ENCODE peak calls at places on chromosomes 13 and 19, in ten cellular contexts. B, S, Q, D, V, L, M, I, A and H are unnamed samples.

GRCh38 chr13:79775830-79776229 is 294.9 kb downstream of the NDFIP2 start:
- DNase-seq in D (peak; percentile 77), B (peak; percentile 46), M (no peak), Q (no peak), A (no peak), L (peak; percentile 73), V (peak; percentile 89), I (no peak), S (peak; percentile 25), H (no peak)

GRCh38 chr13:46119883-46120614 is 15.2 kb upstream of the CPB2 start:
- DNase-seq in Q (no peak), M (no peak), A (no peak), L (no peak), I (peak; percentile 25), S (no peak), D (peak; percentile 65), V (peak; percentile 58), B (peak; percentile 39), H (no peak)

GRCh38 chr19:42166336-42166735 is 34.1 kb upstream of the POU2F2 start:
- DNase-seq in Q (no peak), I (no peak), V (no peak), A (no peak), D (no peak), B (no peak), L (no peak), M (no peak), S (no peak), H (no peak)

GRCh38 chr13:87884874-87885273 is 213.7 kb downstream of the SLITRK5 start:
- DNase-seq in D (no peak), L (peak; percentile 40), B (no peak), M (no peak), S (no peak), V (no peak), A (no peak), Q (no peak), I (no peak), H (no peak)

GRCh38 chr13:70814684-70815083 is 706.4 kb upstream of the KLHL1 start:
- DNase-seq in M (no peak), V (no peak), D (no peak), I (no peak), S (no peak), A (no peak), B (no peak), Q (no peak), L (no peak), H (no peak)

GRCh38 chr13:73303858-73304257 is 245.1 kb downstream of the KLF5 start:
- DNase-seq in Q (no peak), L (no peak), A (no peak), B (peak; percentile 92), V (peak; percentile 55), S (no peak), I (no peak), D (peak; percentile 11), M (no peak), H (no peak)

GRCh38 chr19:38870612-38871011 is 7.5 kb downstream of the RINL start:
- DNase-seq in V (no peak), I (no peak), B (no peak), M (no peak), D (no peak), A (no peak), L (no peak), Q (no peak), S (no peak), H (no peak)

GRCh38 chr13:67355791-67356190 is 125.7 kb upstream of the PCDH9 start:
- DNase-seq in B (no peak), V (no peak), Q (no peak), A (no peak), S (no peak), I (no peak), M (no peak), L (no peak), D (no peak), H (no peak)

GRCh38 chr19:49150106-49150943 is 4.9 kb downstream of the HRC start:
- DNase-seq in B (peak; percentile 68), A (no peak), S (peak; percentile 79), D (peak; percentile 64), Q (peak; percentile 63), L (peak; percentile 95), M (peak; percentile 95), V (peak; percentile 78), I (peak; percentile 77), H (no peak)

GRCh38 chr13:95256086-95256485 is 45.2 kb downstream of the ABCC4 start:
- DNase-seq in M (no peak), S (no peak), L (no peak), A (no peak), B (peak; percentile 93), I (no peak), D (peak; percentile 93), V (peak; percentile 97), Q (no peak), H (no peak)

GRCh38 chr13:41608779-41609178 is 151.4 kb downstream of the RGCC start:
- DNase-seq in M (no peak), D (no peak), L (no peak), I (no peak), A (no peak), B (no peak), S (no peak), V (no peak), Q (no peak), H (no peak)

GRCh38 chr19:38394488-38394887 is 6.0 kb downstream of the SPRED3 start:
- DNase-seq in V (no peak), D (peak; percentile 25), A (no peak), L (peak; percentile 99), Q (no peak), B (no peak), S (no peak), M (no peak), I (no peak), H (peak; percentile 74)

GRCh38 chr19:10227215-10227971 is 3.7 kb downstream of the S1PR2 start:
- DNase-seq in L (peak; percentile 61), M (peak; percentile 79), D (no peak), Q (peak; percentile 90), B (no peak), S (peak; percentile 43), V (no peak), I (peak; percentile 64), A (no peak), H (no peak)

GRCh38 chr13:89857502-89857901 is 1490.0 kb upstream of the MIR17HG start:
- DNase-seq in V (no peak), D (no peak), M (no peak), B (no peak), S (no peak), Q (no peak), A (no peak), L (no peak), I (no peak), H (no peak)

GRCh38 chr13:92590503-92590908 is 636.1 kb upstream of the GPC6 start:
- DNase-seq in B (no peak), D (peak; percentile 83), M (no peak), L (no peak), I (no peak), Q (no peak), V (no peak), A (no peak), S (no peak), H (no peak)

GRCh38 chr19:37007587-37008220 is 70.5 kb upstream of the ZNF420 start:
- DNase-seq in V (peak; percentile 69), L (peak; percentile 19), I (peak; percentile 23), M (peak; percentile 92), A (no peak), D (peak; percentile 40), Q (peak; percentile 32), S (no peak), B (peak; percentile 13), H (peak; percentile 21)

GRCh38 chr13:105278797-105279425 is 1256.6 kb downstream of the EFNB2 start:
- DNase-seq in V (no peak), B (no peak), D (no peak), A (no peak), M (no peak), Q (no peak), I (no peak), S (no peak), L (peak; percentile 60), H (no peak)

GRCh38 chr13:31045621-31046081 is 113.2 kb downstream of the TEX26 start:
- DNase-seq in B (peak; percentile 92), S (peak; percentile 53), Q (no peak), V (peak; percentile 97), D (peak; percentile 93), I (peak; percentile 56), M (peak; percentile 92), L (no peak), A (no peak), H (peak; percentile 74)

GRCh38 chr13:96994849-96995243 is 570 bp upstream of the OXGR1 start:
- DNase-seq in S (no peak), I (no peak), D (no peak), L (peak; percentile 22), M (no peak), V (no peak), Q (no peak), A (no peak), B (no peak), H (no peak)
- H3K4me3 ChIP-seq in S (no peak overlapping the region), I (no peak overlapping the region), D (no peak overlapping the region), L (peak overlapping the region; percentile 50), M (no peak overlapping the region), V (no peak overlapping the region), Q (peak overlapping the region; percentile 64), A (no peak overlapping the region), B (no peak overlapping the region), H (no peak overlapping the region)

DNA sequence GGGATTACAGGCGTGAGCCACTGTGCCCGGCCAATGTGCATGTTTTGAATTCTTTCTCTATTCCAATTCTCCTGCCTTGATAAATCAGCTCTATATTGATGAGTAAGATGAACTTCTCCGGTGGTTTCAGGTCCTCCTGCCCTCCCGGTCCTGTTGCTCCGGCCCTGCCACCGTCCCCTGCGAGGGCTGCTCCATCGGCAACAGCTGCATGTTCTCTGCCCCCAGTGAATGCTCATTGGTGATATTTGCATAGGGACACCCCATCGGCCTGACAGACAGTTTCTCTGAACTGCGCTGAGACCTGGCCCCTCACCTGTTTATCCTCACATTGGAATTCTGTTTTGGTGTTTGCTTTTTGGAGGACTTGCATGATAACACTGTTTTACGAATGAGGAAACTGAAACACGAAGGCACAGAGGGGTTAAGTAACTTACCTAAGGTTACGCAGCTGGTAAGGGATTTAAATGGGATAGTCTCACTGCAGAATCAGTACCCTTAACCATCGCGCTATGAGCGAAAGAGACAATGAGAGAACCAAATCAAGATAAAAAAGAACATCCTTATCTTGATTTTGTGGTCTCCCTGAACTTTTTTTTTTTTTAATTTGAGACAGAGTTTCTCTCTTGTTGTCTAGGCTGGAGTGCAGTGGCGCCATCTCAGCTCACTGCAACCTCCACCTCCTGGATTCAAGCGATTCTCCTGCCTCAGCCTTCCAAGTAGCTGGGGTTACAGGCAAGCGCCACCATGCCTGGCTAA is 32.2 kb downstream of the ZNF557 start:
- DNase-seq in D (no peak), S (no peak), V (no peak), L (no peak), M (no peak), A (no peak), I (no peak), Q (no peak), B (no peak), H (no peak)
- H3K4me3 ChIP-seq in D (no peak overlapping the region), S (no peak overlapping the region), V (no peak overlapping the region), L (no peak overlapping the region), M (no peak overlapping the region), A (no peak overlapping the region), I (no peak overlapping the region), Q (no peak overlapping the region), B (no peak overlapping the region), H (no peak overlapping the region)

GRCh38 chr13:20311022-20311421 is 78.9 kb upstream of the GJB6 start:
- DNase-seq in Q (no peak), B (no peak), D (no peak), V (no peak), M (no peak), S (no peak), I (no peak), A (no peak), L (no peak), H (no peak)
- H3K4me3 ChIP-seq in Q (no peak overlapping the region), B (no peak overlapping the region), D (no peak overlapping the region), V (no peak overlapping the region), M (no peak overlapping the region), S (no peak overlapping the region), I (no peak overlapping the region), A (no peak overlapping the region), L (no peak overlapping the region), H (no peak overlapping the region)

GRCh38 chr13:112901951-112902651 is 66.9 kb upstream of the MCF2L start:
- DNase-seq in A (no peak), S (no peak), M (peak; percentile 74), B (no peak), D (no peak), Q (no peak), V (no peak), L (no peak), I (no peak), H (no peak)
- H3K4me3 ChIP-seq in A (no peak overlapping the region), S (no peak overlapping the region), M (peak overlapping the region; percentile 9), B (no peak overlapping the region), D (no peak overlapping the region), Q (no peak overlapping the region), V (no peak overlapping the region), L (no peak overlapping the region), I (no peak overlapping the region), H (no peak overlapping the region)